ENCODE peak calls at places on chromosomes 13 and 19, in six cellular contexts. J, Q, O, Z, E and H are unnamed samples.
A peak's percentile ranks its signal among the peaks of the same experiment; 100 is the strongest.

GRCh38 chr19:47518139-47518538 is 3.3 kb upstream of the NAPA start:
- DNase-seq in J (peak; percentile 55), Q (no peak), O (no peak), Z (no peak), E (no peak), H (peak; percentile 83)

GRCh38 chr13:57582032-57582431 is 49.5 kb upstream of the PCDH17 start:
- DNase-seq in J (no peak), Q (no peak), O (no peak), Z (no peak), E (no peak), H (no peak)

GRCh38 chr19:53991224-53992113 is at the start of gene CACNG6:
- DNase-seq in J (no peak), Q (peak; percentile 61), O (no peak), Z (no peak), E (peak; percentile 46), H (no peak)

GRCh38 chr13:40777166-40777956 is 6.4 kb upstream of the MRPS31 start:
- DNase-seq in J (no peak), Q (peak; percentile 70), O (peak; percentile 41), Z (peak; percentile 41), E (no peak), H (peak; percentile 36)

GRCh38 chr13:35994131-35994966 is 136.8 kb downstream of the DCLK1 start:
- DNase-seq in J (no peak), Q (peak; percentile 98), O (peak; percentile 96), Z (peak; percentile 54), E (peak; percentile 65), H (no peak)

GRCh38 chr19:18414504-18415176 is 4.6 kb upstream of the SSBP4 start:
- DNase-seq in J (no peak), Q (no peak), O (peak; percentile 13), Z (peak; percentile 60), E (no peak), H (peak; percentile 59)

GRCh38 chr19:1154731-1155351 is 19.2 kb downstream of the SBNO2 start:
- DNase-seq in J (no peak), Q (peak; percentile 96), O (no peak), Z (peak; percentile 90), E (peak; percentile 95), H (no peak)

GRCh38 chr19:3483226-3483628 is at the start of gene SMIM44:
- DNase-seq in J (no peak), Q (no peak), O (no peak), Z (no peak), E (no peak), H (no peak)

GRCh38 chr13:87889241-87889640 is 218.1 kb downstream of the SLITRK5 start:
- DNase-seq in J (no peak), Q (no peak), O (peak; percentile 80), Z (no peak), E (no peak), H (no peak)

GRCh38 chr13:110640591-110641029 is 25.3 kb downstream of the NAXD start:
- DNase-seq in J (no peak), Q (peak; percentile 40), O (no peak), Z (no peak), E (no peak), H (no peak)

GRCh38 chr19:49809155-49809986 is 3.7 kb downstream of the FUZ start:
- DNase-seq in J (peak; percentile 14), Q (peak; percentile 19), O (peak; percentile 41), Z (peak; percentile 39), E (peak; percentile 72), H (peak; percentile 69)

GRCh38 chr19:19588546-19588945 is 29.9 kb downstream of the PBX4 start:
- DNase-seq in J (no peak), Q (no peak), O (no peak), Z (no peak), E (no peak), H (no peak)

GRCh38 chr19:510606-511100 is 3.4 kb downstream of the TPGS1 start:
- DNase-seq in J (peak; percentile 88), Q (peak; percentile 90), O (peak; percentile 90), Z (peak; percentile 56), E (peak; percentile 84), H (peak; percentile 95)

GRCh38 chr13:113275387-113275786 is 21.7 kb upstream of the LAMP1 start:
- DNase-seq in J (no peak), Q (peak; percentile 66), O (peak; percentile 21), Z (no peak), E (no peak), H (no peak)

GRCh38 chr13:102402292-102402691 is 444 bp upstream of the FGF14 start:
- DNase-seq in J (no peak), Q (no peak), O (no peak), Z (peak; percentile 23), E (peak; percentile 47), H (no peak)

GRCh38 chr19:2059422-2060201 is 8.6 kb upstream of the MKNK2 start:
- DNase-seq in J (no peak), Q (peak; percentile 64), O (no peak), Z (peak; percentile 63), E (peak; percentile 71), H (no peak)

GRCh38 chr19:29673451-29674371 is 8.4 kb downstream of the PLEKHF1 start:
- DNase-seq in J (no peak), Q (no peak), O (no peak), Z (no peak), E (no peak), H (no peak)

GRCh38 chr13:97445504-97446187 is 11.7 kb downstream of the RAP2A start:
- DNase-seq in J (no peak), Q (no peak), O (peak; percentile 82), Z (no peak), E (no peak), H (no peak)

GRCh38 chr19:13844130-13844631 is 32.8 kb upstream of the NANOS3 start:
- DNase-seq in J (no peak), Q (no peak), O (no peak), Z (no peak), E (no peak), H (no peak)

GRCh38 chr13:51684076-51684475 is 99.8 kb downstream of the WDFY2 start:
- DNase-seq in J (no peak), Q (peak; percentile 62), O (no peak), Z (no peak), E (no peak), H (no peak)

GRCh38 chr13:95354680-95355487 is 53.6 kb upstream of the ABCC4 start:
- DNase-seq in J (no peak), Q (peak; percentile 22), O (peak; percentile 5), Z (no peak), E (no peak), H (no peak)

GRCh38 chr19:2064788-2065524 is 13.9 kb upstream of the MKNK2 start:
- DNase-seq in J (no peak), Q (no peak), O (no peak), Z (no peak), E (peak; percentile 63), H (no peak)

GRCh38 chr19:42028304-42029216 is 34.5 kb upstream of the ATP1A3 start:
- DNase-seq in J (no peak), Q (no peak), O (peak; percentile 4), Z (no peak), E (no peak), H (peak; percentile 61)

GRCh38 chr19:41699231-41699967 is 9.0 kb upstream of the CEACAM5 start:
- DNase-seq in J (no peak), Q (no peak), O (no peak), Z (no peak), E (no peak), H (no peak)

GRCh38 chr13:36820222-36820621 is 1.2 kb downstream of the RFXAP start:
- DNase-seq in J (no peak), Q (no peak), O (no peak), Z (no peak), E (no peak), H (no peak)

GRCh38 chr19:34575206-34575605 is 93.6 kb downstream of the WTIP start:
- DNase-seq in J (no peak), Q (no peak), O (no peak), Z (no peak), E (no peak), H (no peak)

GRCh38 chr13:107271226-107271625 is 703.3 kb upstream of the ARGLU1 start:
- DNase-seq in J (no peak), Q (peak; percentile 72), O (peak; percentile 82), Z (no peak), E (no peak), H (no peak)

GRCh38 chr13:44651209-44651608 is 75.1 kb upstream of the TSC22D1 start:
- DNase-seq in J (no peak), Q (no peak), O (no peak), Z (no peak), E (no peak), H (no peak)

GRCh38 chr13:25860862-25861261 is 191.0 kb downstream of the SHISA2 start:
- DNase-seq in J (no peak), Q (peak; percentile 16), O (no peak), Z (no peak), E (no peak), H (no peak)

GRCh38 chr19:49151339-49152217 is 3.6 kb downstream of the HRC start:
- DNase-seq in J (no peak), Q (peak; percentile 43), O (peak; percentile 58), Z (peak; percentile 52), E (peak; percentile 73), H (no peak)

GRCh38 chr13:30569901-30570576 is 47.7 kb upstream of the USPL1 start:
- DNase-seq in J (no peak), Q (peak; percentile 91), O (no peak), Z (peak; percentile 78), E (peak; percentile 42), H (peak; percentile 52)